ENCODE peak calls at places on chromosomes 7 and 10, in nine cellular contexts. S is BJ, W is pancreas, F is glutamatergic neuron, Q is GM13976, D is RWPE1, L is esophagus muscularis mucosa, Y is left lung, Z is kidney epithelial cell. R is an unnamed sample.

GRCh38 chr7:155467846-155468821 is 10.2 kb downstream of the EN2 start:
- DNase-seq in Z (no peak), L (no peak), F (peak), W (no peak), S (no peak), D (no peak), Q (no peak), Y (peak), R (no peak)

GRCh38 chr10:128281343-128281742 is 155.1 kb upstream of the MKI67 start:
- DNase-seq in Y (no peak), S (no peak), L (no peak), W (no peak), D (no peak), Z (no peak), Q (no peak), F (no peak), R (no peak)

GRCh38 chr10:23826399-23826798 is 382.5 kb upstream of the KIAA1217 start:
- DNase-seq in W (no peak), S (no peak), Y (no peak), D (peak), Q (no peak), F (no peak), Z (peak), L (no peak), R (no peak)

GRCh38 chr7:4731803-4732202 is 43.6 kb upstream of the AP5Z1 start:
- DNase-seq in L (no peak), D (no peak), W (no peak), Y (no peak), Z (no peak), S (no peak), Q (no peak), F (no peak), R (no peak)

GRCh38 chr7:130875265-130875741 is 141.3 kb upstream of the KLF14 start:
- DNase-seq in W (peak), Z (no peak), L (no peak), D (peak), Q (peak), Y (no peak), F (peak), S (no peak), R (no peak)

GRCh38 chr10:26378763-26379361 is 59.3 kb upstream of the APBB1IP start:
- DNase-seq in F (no peak), L (no peak), W (no peak), Q (no peak), Z (no peak), Y (no peak), D (no peak), S (no peak), R (no peak)

GRCh38 chr7:88357794-88358533 is 51.3 kb upstream of the STEAP4 start:
- DNase-seq in Y (no peak), D (peak), F (no peak), Q (no peak), S (no peak), Z (no peak), L (no peak), W (no peak), R (no peak)

GRCh38 chr7:57203161-57203791 is 71.0 kb upstream of the ZNF479 start:
- DNase-seq in Z (no peak), D (no peak), W (no peak), Y (peak), S (no peak), F (no peak), L (no peak), Q (no peak), R (no peak)

GRCh38 chr7:129343099-129343700 is 91.0 kb upstream of the STRIP2 start:
- DNase-seq in Y (no peak), F (no peak), D (peak), L (no peak), S (no peak), W (no peak), Z (no peak), Q (peak), R (no peak)

GRCh38 chr7:30159698-30160143 is 24.9 kb downstream of the MTURN start:
- DNase-seq in L (no peak), D (no peak), W (no peak), Z (no peak), S (no peak), Y (peak), F (no peak), Q (no peak), R (no peak)
- TF ChIP-seq CTCF in L (no peak), D (no peak), W (no peak), Z (peak), S (peak), Y (no peak), F (peak), Q (no peak), R (no peak)

GRCh38 chr10:72258617-72259016 is 15.1 kb upstream of the DDIT4 start:
- DNase-seq in Y (peak), L (no peak), D (no peak), S (no peak), Q (no peak), W (no peak), F (no peak), Z (no peak), R (no peak)
- TF ChIP-seq CTCF in Y (no peak), L (no peak), D (no peak), S (no peak), Q (no peak), W (no peak), F (no peak), Z (no peak), R (no peak)

DNA sequence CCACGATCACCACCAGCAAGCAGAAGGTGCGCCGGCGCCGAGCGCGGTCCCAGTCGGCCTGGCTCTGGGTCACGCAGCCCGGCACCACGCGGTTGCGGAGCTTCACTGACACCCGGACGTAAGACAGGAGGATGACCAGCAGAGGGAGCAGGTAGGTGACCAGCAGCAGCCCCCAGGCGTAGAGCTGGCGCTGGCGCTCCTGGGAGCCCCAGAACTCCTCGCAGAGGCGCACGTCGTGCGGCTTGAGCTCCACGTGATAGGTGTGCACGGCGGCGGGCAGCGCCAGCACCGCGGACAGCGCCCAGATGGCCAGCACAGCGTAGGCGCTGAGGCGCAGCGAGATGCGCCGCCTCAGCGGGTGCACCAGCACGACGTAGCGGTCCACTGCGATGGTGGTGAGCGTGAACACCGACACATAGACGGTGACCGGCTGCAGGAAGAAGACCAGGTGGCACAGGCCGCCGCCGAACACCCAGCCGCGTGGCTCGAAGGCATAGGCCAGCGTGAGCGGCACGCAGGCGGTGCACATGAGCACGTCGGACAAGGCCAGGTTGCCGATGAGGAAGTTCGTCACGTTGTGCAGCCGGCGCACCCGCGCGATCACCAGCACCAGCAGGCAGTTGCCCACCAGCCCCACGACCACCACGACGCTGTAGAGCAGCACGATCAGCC is 920 bp downstream of the PRLHR start:
- DNase-seq in W (peak), Z (no peak), Y (peak), D (peak), S (no peak), F (peak), Q (peak), L (no peak), R (no peak)
- TF ChIP-seq CTCF in W (no peak), Z (peak), Y (no peak), D (no peak), S (peak), F (peak), Q (no peak), L (no peak), R (no peak)

GRCh38 chr7:74023037-74023436 is 4.9 kb upstream of the ELN start:
- DNase-seq in W (no peak), S (no peak), Z (no peak), F (peak), Q (no peak), D (peak), L (no peak), Y (no peak), R (no peak)
- TF ChIP-seq CTCF in W (no peak), S (peak), Z (peak), F (no peak), Q (no peak), D (no peak), L (no peak), Y (no peak), R (no peak)

GRCh38 chr7:28062197-28062988 is 118.2 kb downstream of the JAZF1 start:
- DNase-seq in L (no peak), Q (peak), D (peak), W (peak), Z (no peak), F (peak), S (no peak), Y (peak), R (peak)
- TF ChIP-seq CTCF in L (peak), Q (peak), D (peak), W (peak), Z (peak), F (peak), S (peak), Y (peak), R (peak)

R was measured in natural killer cell.